ENCODE peak calls at places on chromosomes 13 and 19, in eight cellular contexts. P, H, A, B, D, F, E and Z are unnamed samples.

GRCh38 chr19:37990362-37990761 is 83.4 kb downstream of the SIPA1L3 start:
- DNase-seq in F (no peak), E (peak), H (no peak), P (no peak), B (peak), D (no peak), A (no peak), Z (no peak)

GRCh38 chr13:113863511-113864302 is at the start of gene GAS6:
- DNase-seq in E (peak), B (peak), H (peak), A (peak), D (no peak), F (no peak), P (peak), Z (peak)

GRCh38 chr13:45205124-45205523 is 4.3 kb upstream of the KCTD4 start:
- DNase-seq in B (no peak), E (no peak), A (no peak), P (no peak), F (no peak), H (no peak), D (no peak), Z (no peak)

GRCh38 chr19:8500158-8500557 is 2.3 kb downstream of the PRAM1 start:
- DNase-seq in H (no peak), E (no peak), A (no peak), P (no peak), D (peak), B (no peak), F (no peak), Z (no peak)

GRCh38 chr19:5621311-5621944 is 1.1 kb downstream of the SAFB2 start:
- DNase-seq in B (no peak), F (no peak), D (no peak), E (no peak), P (no peak), H (no peak), A (peak), Z (no peak)

GRCh38 chr19:44635581-44636438 is 7.9 kb upstream of the PVR start:
- DNase-seq in F (peak), H (peak), E (no peak), B (no peak), P (no peak), A (peak), D (peak), Z (peak)

GRCh38 chr13:48733739-48734329 is 80.1 kb downstream of the CYSLTR2 start:
- DNase-seq in D (peak), B (no peak), F (no peak), A (no peak), P (no peak), E (no peak), H (no peak), Z (no peak)

GRCh38 chr19:39187552-39187943 is 9.2 kb upstream of the NCCRP1 start:
- DNase-seq in P (no peak), A (no peak), D (no peak), F (no peak), B (no peak), E (no peak), H (no peak), Z (no peak)

GRCh38 chr19:36113895-36114762 is 546 bp downstream of the POLR2I start:
- DNase-seq in D (no peak), E (peak), F (peak), A (peak), B (peak), H (peak), P (peak), Z (peak)

GRCh38 chr13:112588490-112589297 is 741 bp upstream of the TUBGCP3 start:
- DNase-seq in A (no peak), P (no peak), E (peak), H (no peak), F (no peak), D (peak), B (no peak), Z (no peak)

GRCh38 chr13:21033224-21033855 is 28.0 kb downstream of the LATS2 start:
- DNase-seq in D (no peak), P (no peak), A (peak), H (peak), E (no peak), B (no peak), F (peak), Z (peak)

GRCh38 chr13:19810996-19811881 is 28.5 kb upstream of the PSPC1 start:
- DNase-seq in D (no peak), E (peak), A (no peak), F (no peak), P (no peak), B (no peak), H (peak), Z (peak)

GRCh38 chr13:79775830-79776229 is 294.9 kb downstream of the NDFIP2 start:
- DNase-seq in F (peak), P (no peak), D (peak), A (peak), H (peak), E (peak), B (peak), Z (peak)

GRCh38 chr13:74450976-74451375 is 316.8 kb upstream of the KLF12 start:
- DNase-seq in F (peak), E (no peak), D (no peak), A (peak), P (no peak), H (peak), B (no peak), Z (no peak)

GRCh38 chr13:94988654-94989053 is 276.3 kb upstream of the SOX21 start:
- DNase-seq in F (no peak), P (no peak), E (peak), D (peak), B (peak), H (no peak), A (no peak), Z (peak)

GRCh38 chr19:14505488-14506239 is 9.7 kb upstream of the GIPC1 start:
- DNase-seq in D (peak), E (peak), H (peak), P (peak), B (peak), F (peak), A (peak), Z (peak)

GRCh38 chr19:45263013-45263412 is 11.9 kb downstream of the MARK4 start:
- DNase-seq in P (no peak), B (no peak), A (no peak), H (no peak), E (no peak), D (no peak), F (no peak), Z (no peak)

GRCh38 chr19:32222594-32222993 is 122.8 kb upstream of the ZNF507 start:
- DNase-seq in A (no peak), B (no peak), P (no peak), F (no peak), D (no peak), H (no peak), E (no peak), Z (no peak)

GRCh38 chr13:50284540-50284939 is 269.3 kb downstream of the KCNRG start:
- DNase-seq in P (no peak), E (no peak), H (no peak), D (peak), A (no peak), F (no peak), B (no peak), Z (no peak)

GRCh38 chr13:29520671-29521070 is 74.8 kb downstream of the SLC7A1 start:
- DNase-seq in D (no peak), H (peak), A (peak), F (peak), E (no peak), P (no peak), B (no peak), Z (peak)

GRCh38 chr19:31821346-31821745 is 472.1 kb upstream of the TSHZ3 start:
- DNase-seq in H (no peak), E (no peak), F (no peak), P (no peak), D (no peak), A (no peak), B (no peak), Z (no peak)

GRCh38 chr13:100240109-100240779 is 151.4 kb downstream of the PCCA start:
- DNase-seq in A (no peak), P (no peak), H (no peak), B (no peak), F (no peak), E (no peak), D (no peak), Z (no peak)

GRCh38 chr19:35299523-35300339 is 7.8 kb downstream of the MAG start:
- DNase-seq in P (peak), E (no peak), A (no peak), B (no peak), F (no peak), D (no peak), H (no peak), Z (no peak)

DNA sequence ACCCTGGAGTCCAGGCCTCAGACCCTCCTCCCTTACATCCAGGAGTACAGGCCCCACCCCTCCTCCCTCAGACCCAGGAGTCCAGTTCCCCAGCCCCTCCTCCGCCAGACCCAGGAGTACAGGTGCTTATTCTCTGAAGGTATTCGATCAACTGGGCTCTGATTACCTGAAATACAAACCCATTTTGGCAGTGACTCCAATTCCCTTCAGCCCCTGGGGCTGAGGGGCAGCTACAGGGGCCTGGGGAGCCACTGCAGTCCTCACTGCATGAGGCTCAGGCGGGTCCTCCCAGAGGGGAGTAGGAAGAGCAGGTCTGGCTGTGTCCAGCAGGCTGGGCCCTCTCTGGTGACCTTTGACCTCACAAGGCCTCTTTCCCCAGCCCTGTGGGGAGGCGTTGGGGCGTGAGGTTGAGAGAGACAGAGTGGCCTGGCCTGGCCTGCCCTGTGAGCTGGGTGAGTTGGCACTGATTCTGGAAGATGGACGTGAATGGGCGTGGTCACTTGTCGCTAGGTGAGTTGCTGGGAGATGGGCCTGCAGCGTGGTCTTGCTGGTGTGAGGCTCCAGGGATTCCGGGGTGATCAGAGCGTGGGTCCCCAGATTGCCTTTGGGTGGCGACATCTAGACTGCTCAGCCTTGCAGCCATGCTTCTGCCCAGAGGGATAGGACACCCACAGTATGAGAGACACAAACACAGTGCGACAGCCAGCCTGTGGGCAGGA is 3.1 kb downstream of the BCAT2 start:
- DNase-seq in E (peak), P (peak), A (no peak), B (peak), H (no peak), F (no peak), D (peak), Z (no peak)
- TF ChIP-seq CTCF in E (no peak), P (no peak), A (peak), B (peak), H (no peak), F (no peak), D (no peak), Z (no peak)

DNA sequence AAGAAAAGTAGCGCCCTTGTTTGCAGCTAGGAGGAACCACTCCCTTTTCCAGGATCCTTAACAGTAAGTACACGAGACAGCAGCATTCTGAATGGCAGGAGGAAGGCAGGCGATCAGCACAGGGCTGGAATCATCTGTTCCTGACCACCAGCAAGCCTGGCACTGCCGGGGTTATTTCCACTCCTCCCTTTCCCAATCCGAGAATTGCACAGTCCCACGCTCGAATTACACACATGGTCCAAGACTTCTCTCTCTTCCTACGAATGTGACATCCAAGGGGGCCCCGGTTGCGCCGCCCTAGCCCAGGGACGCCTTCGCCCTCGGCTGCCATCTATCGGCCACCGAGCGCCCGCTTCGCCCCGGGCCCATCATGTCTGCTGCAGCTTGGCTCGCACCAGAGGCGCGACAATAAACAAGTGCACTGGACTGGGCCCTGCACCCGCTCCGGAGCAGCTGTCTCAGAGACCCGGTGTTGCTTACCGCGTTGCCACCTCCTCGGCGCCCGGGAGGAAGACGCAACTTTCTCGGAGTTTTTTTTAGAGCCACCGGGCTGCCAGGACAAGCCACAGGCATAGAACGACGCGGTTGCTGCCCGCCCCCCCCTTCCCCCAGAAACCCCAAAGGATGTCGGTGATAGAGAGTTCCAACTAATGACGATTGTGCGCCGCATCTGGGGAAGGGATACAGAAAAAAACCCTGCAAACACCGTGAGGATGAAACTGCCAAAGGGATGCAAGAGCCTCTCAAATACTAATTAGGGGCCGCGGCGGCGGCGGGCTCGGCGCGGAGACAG is at the start of gene SLITRK5:
- DNase-seq in E (peak), F (peak), H (peak), A (peak), B (peak), P (peak), D (peak), Z (peak)
- H3K4me3 ChIP-seq in E (peak), F (peak), H (peak), A (peak), B (peak), P (peak), D (no peak), Z (peak)

GRCh38 chr19:1235625-1236538 is 1.9 kb downstream of the CBARP start:
- DNase-seq in H (peak), A (no peak), E (no peak), F (no peak), D (no peak), P (peak), B (no peak), Z (no peak)
- TF ChIP-seq CTCF in H (no peak), A (no peak), E (no peak), F (no peak), D (no peak), P (no peak), B (no peak), Z (no peak)

GRCh38 chr19:15891434-15891833 is 6.4 kb downstream of the CYP4F2 start:
- DNase-seq in A (no peak), H (no peak), E (no peak), F (no peak), P (no peak), D (no peak), B (no peak), Z (no peak)

GRCh38 chr19:15885167-15885566 is 12.7 kb downstream of the CYP4F2 start:
- DNase-seq in P (no peak), F (no peak), A (no peak), B (no peak), H (no peak), D (no peak), E (no peak), Z (no peak)

DNA sequence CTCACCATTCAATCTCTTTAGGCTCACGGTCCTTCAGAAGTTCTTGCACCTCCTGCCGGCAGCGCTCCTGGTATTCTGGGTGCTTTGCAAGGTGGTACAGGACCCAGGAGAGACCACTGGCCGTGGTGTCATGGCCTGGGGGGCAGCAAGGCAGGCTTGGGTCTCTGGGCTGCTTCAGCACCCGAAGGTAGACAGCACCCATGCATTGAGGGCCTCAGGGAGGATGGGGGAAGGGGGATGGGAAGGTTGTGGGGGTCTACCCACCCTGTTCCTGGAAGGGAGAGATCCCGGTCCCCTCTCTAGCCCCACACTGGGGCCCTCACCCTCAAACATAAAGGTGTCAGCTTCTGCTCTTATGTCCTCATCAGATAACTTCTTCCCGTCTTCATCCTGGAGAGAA is 12.0 kb downstream of the CYP4F2 start:
- DNase-seq in D (no peak), A (no peak), E (no peak), H (no peak), B (no peak), P (no peak), F (no peak), Z (no peak)
- H3K4me3 ChIP-seq in D (no peak), A (no peak), E (no peak), H (no peak), B (no peak), P (no peak), F (no peak), Z (no peak)

GRCh38 chr19:10670187-10670586 is 16.0 kb downstream of the ILF3 start:
- DNase-seq in D (no peak), H (no peak), A (peak), P (no peak), B (no peak), E (no peak), F (no peak), Z (no peak)
- TF ChIP-seq CTCF in D (no peak), H (no peak), A (no peak), P (no peak), B (no peak), E (no peak), F (no peak), Z (no peak)

GRCh38 chr19:10543059-10543419 is 665 bp upstream of the ATG4D start:
- DNase-seq in D (peak), A (no peak), H (no peak), F (no peak), P (no peak), E (no peak), B (no peak), Z (no peak)
- H3K4me3 ChIP-seq in D (peak), A (no peak), H (peak), F (no peak), P (peak), E (peak), B (peak), Z (no peak)

GRCh38 chr13:71067164-71067815 is 799.7 kb downstream of the DACH1 start:
- DNase-seq in E (peak), H (no peak), P (no peak), F (no peak), A (no peak), B (peak), D (no peak), Z (no peak)
- TF ChIP-seq CTCF in E (peak), H (no peak), P (no peak), F (no peak), A (no peak), B (no peak), D (no peak), Z (no peak)